ENCODE peak calls at places on chromosomes 7 and 10, in four cellular contexts. One of them, this sample, is unnamed.

GRCh38 chr7:116180302-116180701 is 30.0 kb upstream of the TES start:
- DNase-seq in cardiac fibroblast: peak
- DNase-seq in Peyer's patch: no peak
- DNase-seq in fibroblast of pulmonary artery: peak
- DNase-seq in this sample: no peak

GRCh38 chr7:158706273-158706704 is 1.7 kb upstream of the NCAPG2 start:
- DNase-seq in cardiac fibroblast: no peak
- DNase-seq in Peyer's patch: no peak
- DNase-seq in fibroblast of pulmonary artery: peak
- DNase-seq in this sample: no peak

GRCh38 chr10:110914411-110914810 is 4.6 kb downstream of the BBIP1 start:
- DNase-seq in cardiac fibroblast: no peak
- DNase-seq in Peyer's patch: no peak
- DNase-seq in fibroblast of pulmonary artery: no peak
- DNase-seq in this sample: no peak

GRCh38 chr10:78346721-78347120 is 313.1 kb downstream of the RPS24 start:
- DNase-seq in cardiac fibroblast: no peak
- DNase-seq in Peyer's patch: no peak
- DNase-seq in fibroblast of pulmonary artery: no peak
- DNase-seq in this sample: no peak

GRCh38 chr10:4812952-4813351 is 13.1 kb upstream of the AKR1E2 start:
- DNase-seq in cardiac fibroblast: peak
- DNase-seq in Peyer's patch: no peak
- DNase-seq in fibroblast of pulmonary artery: peak
- DNase-seq in this sample: no peak

GRCh38 chr7:149467321-149467859 is 6.5 kb upstream of the ZNF777 start:
- DNase-seq in cardiac fibroblast: no peak
- DNase-seq in Peyer's patch: no peak
- DNase-seq in fibroblast of pulmonary artery: no peak
- DNase-seq in this sample: no peak

GRCh38 chr10:79397575-79398303 is 47.7 kb downstream of the ZCCHC24 start:
- DNase-seq in cardiac fibroblast: no peak
- DNase-seq in Peyer's patch: no peak
- DNase-seq in fibroblast of pulmonary artery: peak
- DNase-seq in this sample: no peak

GRCh38 chr10:5506246-5506645 is 6.9 kb upstream of the CALML5 start:
- DNase-seq in cardiac fibroblast: no peak
- DNase-seq in Peyer's patch: peak
- DNase-seq in fibroblast of pulmonary artery: no peak
- DNase-seq in this sample: no peak

GRCh38 chr7:81008901-81009300 is 90.0 kb upstream of the SEMA3C start:
- DNase-seq in cardiac fibroblast: no peak
- DNase-seq in Peyer's patch: no peak
- DNase-seq in fibroblast of pulmonary artery: no peak
- DNase-seq in this sample: no peak

GRCh38 chr7:114986805-114987204 is 64.9 kb downstream of the MDFIC start:
- DNase-seq in cardiac fibroblast: no peak
- DNase-seq in Peyer's patch: no peak
- DNase-seq in fibroblast of pulmonary artery: no peak
- DNase-seq in this sample: no peak

GRCh38 chr10:6037975-6038624 is 24.1 kb downstream of the IL2RA start:
- DNase-seq in cardiac fibroblast: no peak
- DNase-seq in Peyer's patch: no peak
- DNase-seq in fibroblast of pulmonary artery: no peak
- DNase-seq in this sample: no peak

DNA sequence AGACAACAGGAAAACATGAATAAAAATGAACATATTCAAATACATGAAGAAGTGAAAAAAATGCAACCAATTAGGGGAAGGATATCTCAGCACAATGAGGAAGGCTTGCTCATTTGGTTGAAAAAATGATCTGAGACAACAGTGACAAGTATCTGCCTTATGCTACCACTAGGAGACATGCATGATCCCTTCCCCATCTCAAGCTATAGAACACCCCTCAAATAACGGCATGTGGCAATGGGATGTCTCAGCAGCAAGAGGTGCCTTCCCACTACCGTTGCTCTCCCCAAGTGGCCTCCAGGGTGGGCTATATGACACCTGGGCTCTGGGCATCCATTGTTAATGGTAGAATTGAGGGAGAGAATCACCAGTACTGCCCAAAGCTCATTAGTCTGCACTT is 98.1 kb upstream of the RSU1 start:
- DNase-seq in cardiac fibroblast: no peak
- DNase-seq in Peyer's patch: no peak
- DNase-seq in fibroblast of pulmonary artery: no peak
- DNase-seq in this sample: no peak
- TF ChIP-seq CTCF in cardiac fibroblast: no peak
- TF ChIP-seq CTCF in Peyer's patch: no peak
- TF ChIP-seq CTCF in fibroblast of pulmonary artery: no peak
- TF ChIP-seq CTCF in this sample: no peak

DNA sequence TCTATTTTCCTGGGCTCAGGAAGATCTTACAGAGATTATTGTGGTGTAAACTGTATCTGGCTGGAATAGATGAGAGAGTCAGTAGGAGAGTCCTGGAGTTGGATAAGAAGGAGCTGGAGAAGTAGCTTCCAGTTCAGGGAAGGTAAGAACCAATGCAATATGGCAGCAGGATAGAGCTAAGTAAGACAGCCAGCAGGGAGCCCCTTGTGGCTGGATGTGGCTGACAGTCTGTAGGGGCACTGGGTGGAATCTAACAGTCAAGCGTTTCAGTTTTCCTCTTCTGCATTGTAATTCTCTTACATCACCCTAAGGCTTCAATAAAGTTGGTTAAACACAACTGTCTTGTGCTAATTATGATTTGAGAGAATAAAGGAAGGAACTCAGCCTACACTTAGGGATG is 105.8 kb upstream of the EEPD1 start:
- DNase-seq in cardiac fibroblast: peak
- DNase-seq in Peyer's patch: no peak
- DNase-seq in fibroblast of pulmonary artery: no peak
- DNase-seq in this sample: no peak
- TF ChIP-seq CTCF in cardiac fibroblast: peak
- TF ChIP-seq CTCF in Peyer's patch: no peak
- TF ChIP-seq CTCF in fibroblast of pulmonary artery: peak
- TF ChIP-seq CTCF in this sample: no peak

GRCh38 chr10:133306941-133307379 is 1.7 kb downstream of the TUBGCP2 start:
- DNase-seq in cardiac fibroblast: no peak
- DNase-seq in Peyer's patch: no peak
- DNase-seq in fibroblast of pulmonary artery: no peak
- DNase-seq in this sample: no peak

GRCh38 chr10:133309720-133310398 is 1.1 kb downstream of the ZNF511 start:
- DNase-seq in cardiac fibroblast: no peak
- DNase-seq in Peyer's patch: peak
- DNase-seq in fibroblast of pulmonary artery: no peak
- DNase-seq in this sample: no peak

GRCh38 chr10:133309111-133309719 is 501 bp downstream of the ZNF511 start:
- DNase-seq in cardiac fibroblast: peak
- DNase-seq in Peyer's patch: peak
- DNase-seq in fibroblast of pulmonary artery: peak
- DNase-seq in this sample: peak

GRCh38 chr10:133307776-133308430 is 769 bp downstream of the TUBGCP2 start:
- DNase-seq in cardiac fibroblast: peak
- DNase-seq in Peyer's patch: peak
- DNase-seq in fibroblast of pulmonary artery: peak
- DNase-seq in this sample: peak

DNA sequence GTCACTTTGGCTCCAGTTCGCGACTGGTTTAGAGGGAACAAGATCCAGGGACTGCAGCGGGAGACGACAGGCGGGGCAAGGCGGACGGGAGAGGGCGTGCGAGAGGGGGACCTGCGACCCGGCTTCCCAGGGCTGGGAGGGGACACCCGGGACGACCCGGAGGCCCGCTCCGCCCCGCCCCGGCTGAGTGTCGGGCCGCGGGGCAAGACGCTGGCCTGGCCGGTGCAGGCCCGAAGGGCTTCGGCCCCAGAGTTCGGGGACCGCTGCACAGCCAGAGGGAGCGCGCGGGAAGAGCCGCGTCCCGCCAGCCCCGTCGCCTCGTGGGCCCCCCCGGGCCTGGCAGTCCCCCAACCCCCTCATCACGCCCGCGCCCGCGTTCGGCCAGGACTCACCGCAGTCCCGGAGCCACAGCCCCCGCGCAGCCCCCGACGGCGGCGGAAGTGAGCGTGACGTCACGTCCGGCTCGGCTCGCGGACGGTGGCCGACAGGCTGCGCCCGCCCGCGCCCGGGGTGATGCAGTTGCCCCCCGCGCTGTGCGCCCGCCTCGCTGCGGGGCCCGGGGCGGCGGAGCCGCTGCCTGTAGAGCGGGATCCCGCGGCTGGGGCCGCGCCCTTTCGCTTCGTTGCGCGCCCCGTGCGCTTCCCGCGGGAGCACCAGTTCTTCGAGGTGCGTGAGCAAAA is at the start of the genes TUBGCP2 and ZNF511:
- DNase-seq in cardiac fibroblast: peak
- DNase-seq in Peyer's patch: peak
- DNase-seq in fibroblast of pulmonary artery: peak
- DNase-seq in this sample: peak
- TF ChIP-seq CTCF in cardiac fibroblast: peak
- TF ChIP-seq CTCF in Peyer's patch: no peak
- TF ChIP-seq CTCF in fibroblast of pulmonary artery: no peak
- TF ChIP-seq CTCF in this sample: no peak

GRCh38 chr10:58412502-58412961 is 27.3 kb downstream of the TFAM start:
- DNase-seq in cardiac fibroblast: peak
- DNase-seq in Peyer's patch: no peak
- DNase-seq in fibroblast of pulmonary artery: peak
- DNase-seq in this sample: no peak
- TF ChIP-seq CTCF in cardiac fibroblast: peak
- TF ChIP-seq CTCF in Peyer's patch: no peak
- TF ChIP-seq CTCF in fibroblast of pulmonary artery: peak
- TF ChIP-seq CTCF in this sample: no peak

DNA sequence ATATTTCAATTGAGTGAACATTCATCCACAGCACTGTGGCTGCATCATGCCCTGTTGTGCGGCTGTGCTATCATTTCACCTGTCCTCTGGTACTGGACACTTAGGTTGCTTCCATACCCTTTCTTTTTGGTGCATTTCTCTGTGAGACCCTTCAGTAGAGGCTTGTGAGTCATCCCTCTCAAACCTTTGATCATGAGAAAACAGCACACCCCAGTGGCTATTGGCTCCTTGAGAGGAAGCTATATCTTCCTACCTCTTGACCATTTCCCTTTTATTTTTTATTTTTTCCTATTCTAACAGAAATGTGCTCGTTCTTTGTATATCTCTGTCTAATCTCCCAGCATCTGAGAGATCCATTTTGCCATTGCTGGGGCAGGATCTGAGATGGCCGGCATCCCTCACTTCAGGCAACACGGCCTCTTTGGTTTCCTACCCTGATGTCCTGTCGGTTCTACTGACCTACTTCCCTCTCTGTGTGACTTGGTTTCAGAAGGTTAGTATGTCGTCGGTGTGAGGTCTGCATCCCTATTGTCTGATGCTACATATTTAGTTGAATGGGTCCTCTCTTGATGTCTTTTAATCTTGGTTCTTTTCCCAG is 23.8 kb upstream of the PIK3AP1 start:
- DNase-seq in cardiac fibroblast: peak
- DNase-seq in Peyer's patch: no peak
- DNase-seq in fibroblast of pulmonary artery: peak
- DNase-seq in this sample: no peak
- TF ChIP-seq CTCF in cardiac fibroblast: no peak
- TF ChIP-seq CTCF in Peyer's patch: no peak
- TF ChIP-seq CTCF in fibroblast of pulmonary artery: peak
- TF ChIP-seq CTCF in this sample: no peak

DNA sequence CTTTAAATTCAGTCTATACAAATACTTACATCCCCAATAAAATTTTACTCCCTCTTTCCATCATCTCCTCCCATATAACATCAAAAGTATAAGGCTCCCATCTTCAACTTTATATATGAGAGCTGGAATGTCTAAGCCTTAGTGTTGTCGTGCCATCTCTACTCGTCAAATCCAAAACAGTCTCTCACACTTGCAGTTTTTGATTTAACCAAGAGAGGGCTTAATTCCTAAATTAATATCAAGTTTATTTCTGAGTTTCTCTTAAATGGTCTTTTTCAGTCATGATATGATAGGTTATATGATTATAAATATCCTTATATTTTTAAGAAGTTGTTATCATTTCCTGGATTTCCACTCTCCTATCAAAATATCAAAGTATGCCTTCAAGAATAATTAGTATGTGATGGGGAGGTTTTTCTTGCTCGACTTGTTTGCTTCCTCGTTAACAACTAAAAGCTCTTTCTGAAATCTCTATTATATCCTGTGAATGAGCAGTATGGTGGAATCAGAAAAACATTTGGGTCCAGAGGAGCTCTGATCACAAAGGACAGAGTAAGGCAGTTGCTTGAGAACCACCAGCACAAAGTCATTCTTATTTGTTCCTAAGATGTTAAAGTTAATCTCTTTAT is 12.5 kb upstream of the LIPK start:
- DNase-seq in cardiac fibroblast: peak
- DNase-seq in Peyer's patch: no peak
- DNase-seq in fibroblast of pulmonary artery: peak
- DNase-seq in this sample: no peak
- TF ChIP-seq CTCF in cardiac fibroblast: peak
- TF ChIP-seq CTCF in Peyer's patch: no peak
- TF ChIP-seq CTCF in fibroblast of pulmonary artery: peak
- TF ChIP-seq CTCF in this sample: no peak

GRCh38 chr7:100044719-100045118 is 4.9 kb upstream of the ZSCAN21 start:
- DNase-seq in cardiac fibroblast: no peak
- DNase-seq in Peyer's patch: no peak
- DNase-seq in fibroblast of pulmonary artery: no peak
- DNase-seq in this sample: no peak
- TF ChIP-seq CTCF in cardiac fibroblast: no peak
- TF ChIP-seq CTCF in Peyer's patch: no peak
- TF ChIP-seq CTCF in fibroblast of pulmonary artery: no peak
- TF ChIP-seq CTCF in this sample: no peak